ENCODE peak calls at places on chromosomes 2 and 18, in ten cellular contexts. One of them, this sample, is unnamed.

GRCh38 chr2:47460766-47461165 is 57.8 kb downstream of the MSH2 start:
- DNase-seq in OCI-LY7: no peak
- DNase-seq in epithelial cell of proximal tubule: no peak
- DNase-seq in cardiac fibroblast: peak
- DNase-seq in neural progenitor cell: no peak
- DNase-seq in astrocyte: peak
- DNase-seq in IMR-90: peak
- DNase-seq in HepG2: no peak
- DNase-seq in LNCaP clone FGC: no peak
- DNase-seq in fibroblast of mammary gland: no peak
- DNase-seq in this sample: no peak

GRCh38 chr2:216485745-216486144 is 12.9 kb upstream of the RPL37A start:
- DNase-seq in OCI-LY7: no peak
- DNase-seq in epithelial cell of proximal tubule: no peak
- DNase-seq in cardiac fibroblast: no peak
- DNase-seq in neural progenitor cell: no peak
- DNase-seq in astrocyte: no peak
- DNase-seq in IMR-90: no peak
- DNase-seq in HepG2: no peak
- DNase-seq in LNCaP clone FGC: no peak
- DNase-seq in fibroblast of mammary gland: no peak
- DNase-seq in this sample: no peak

GRCh38 chr2:94874277-94874997 is 3.2 kb downstream of the TEKT4 start:
- DNase-seq in OCI-LY7: peak
- DNase-seq in epithelial cell of proximal tubule: no peak
- DNase-seq in cardiac fibroblast: peak
- DNase-seq in neural progenitor cell: no peak
- DNase-seq in astrocyte: no peak
- DNase-seq in IMR-90: peak
- DNase-seq in HepG2: peak
- DNase-seq in LNCaP clone FGC: no peak
- DNase-seq in fibroblast of mammary gland: peak
- DNase-seq in this sample: no peak

GRCh38 chr18:49025767-49026500 is 75.2 kb upstream of the SMAD7 start:
- DNase-seq in OCI-LY7: no peak
- DNase-seq in epithelial cell of proximal tubule: no peak
- DNase-seq in cardiac fibroblast: no peak
- DNase-seq in neural progenitor cell: no peak
- DNase-seq in astrocyte: no peak
- DNase-seq in IMR-90: no peak
- DNase-seq in HepG2: no peak
- DNase-seq in LNCaP clone FGC: no peak
- DNase-seq in fibroblast of mammary gland: no peak
- DNase-seq in this sample: no peak

GRCh38 chr18:13448028-13448795 is 229.7 kb downstream of the LDLRAD4 start:
- DNase-seq in OCI-LY7: no peak
- DNase-seq in epithelial cell of proximal tubule: no peak
- DNase-seq in cardiac fibroblast: no peak
- DNase-seq in neural progenitor cell: no peak
- DNase-seq in astrocyte: no peak
- DNase-seq in IMR-90: no peak
- DNase-seq in HepG2: no peak
- DNase-seq in LNCaP clone FGC: no peak
- DNase-seq in fibroblast of mammary gland: no peak
- DNase-seq in this sample: no peak

GRCh38 chr2:101770672-101771071 is 73.2 kb downstream of the MAP4K4 start:
- DNase-seq in OCI-LY7: peak
- DNase-seq in epithelial cell of proximal tubule: no peak
- DNase-seq in cardiac fibroblast: peak
- DNase-seq in neural progenitor cell: peak
- DNase-seq in astrocyte: peak
- DNase-seq in IMR-90: peak
- DNase-seq in HepG2: peak
- DNase-seq in LNCaP clone FGC: no peak
- DNase-seq in fibroblast of mammary gland: peak
- DNase-seq in this sample: peak

GRCh38 chr2:191009541-191010374 is 4.2 kb downstream of the STAT1 start:
- DNase-seq in OCI-LY7: no peak
- DNase-seq in epithelial cell of proximal tubule: no peak
- DNase-seq in cardiac fibroblast: no peak
- DNase-seq in neural progenitor cell: no peak
- DNase-seq in astrocyte: peak
- DNase-seq in IMR-90: peak
- DNase-seq in HepG2: no peak
- DNase-seq in LNCaP clone FGC: no peak
- DNase-seq in fibroblast of mammary gland: peak
- DNase-seq in this sample: peak

GRCh38 chr2:241941691-241942301 is 72.3 kb downstream of the RTP5 start:
- DNase-seq in OCI-LY7: no peak
- DNase-seq in epithelial cell of proximal tubule: no peak
- DNase-seq in cardiac fibroblast: no peak
- DNase-seq in neural progenitor cell: no peak
- DNase-seq in astrocyte: no peak
- DNase-seq in IMR-90: no peak
- DNase-seq in HepG2: no peak
- DNase-seq in LNCaP clone FGC: no peak
- DNase-seq in fibroblast of mammary gland: no peak
- DNase-seq in this sample: no peak

GRCh38 chr2:197982565-197982964 is 178.2 kb downstream of the PLCL1 start:
- DNase-seq in OCI-LY7: no peak
- DNase-seq in epithelial cell of proximal tubule: no peak
- DNase-seq in cardiac fibroblast: no peak
- DNase-seq in neural progenitor cell: no peak
- DNase-seq in astrocyte: no peak
- DNase-seq in IMR-90: no peak
- DNase-seq in HepG2: no peak
- DNase-seq in LNCaP clone FGC: no peak
- DNase-seq in fibroblast of mammary gland: no peak
- DNase-seq in this sample: no peak

GRCh38 chr2:9738718-9739496 is 104.4 kb upstream of the TAF1B start:
- DNase-seq in OCI-LY7: no peak
- DNase-seq in epithelial cell of proximal tubule: no peak
- DNase-seq in cardiac fibroblast: peak
- DNase-seq in neural progenitor cell: no peak
- DNase-seq in astrocyte: no peak
- DNase-seq in IMR-90: no peak
- DNase-seq in HepG2: no peak
- DNase-seq in LNCaP clone FGC: no peak
- DNase-seq in fibroblast of mammary gland: no peak
- DNase-seq in this sample: no peak

DNA sequence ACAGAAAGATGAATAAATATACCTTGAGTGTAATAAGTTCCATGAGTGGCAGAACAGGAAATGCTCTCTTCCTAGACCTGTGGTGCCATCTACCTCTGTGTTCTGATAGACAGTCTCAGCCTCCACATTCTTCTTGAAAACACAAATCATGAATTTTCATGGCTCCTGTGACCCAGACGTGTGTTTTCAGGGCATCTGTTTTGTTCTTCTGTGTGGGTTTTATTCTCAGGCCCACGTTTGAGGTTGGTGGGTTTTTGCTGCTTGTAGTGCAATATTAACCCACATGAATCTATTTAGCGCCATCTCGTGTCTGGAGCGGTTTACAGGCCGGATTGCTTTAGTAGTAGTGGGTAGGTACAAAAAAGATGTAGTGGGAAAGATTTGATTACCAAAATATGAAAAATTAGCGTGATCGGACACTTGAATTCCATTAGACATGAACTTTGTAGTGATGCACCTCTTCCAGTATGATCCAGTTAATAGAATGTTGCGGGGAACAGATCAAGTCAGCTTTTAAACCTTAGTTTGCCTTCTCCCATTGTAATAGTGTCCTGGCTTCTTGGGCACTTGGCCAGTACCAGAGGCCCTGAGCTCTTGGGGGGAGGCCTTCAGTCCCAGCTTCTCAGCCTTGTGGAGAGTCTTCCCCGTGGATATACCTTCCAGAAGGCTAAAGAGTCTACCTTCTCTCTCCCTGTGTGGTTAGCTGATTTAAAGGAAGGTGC is 256.5 kb downstream of the TPGS2 start:
- DNase-seq in OCI-LY7: peak
- DNase-seq in epithelial cell of proximal tubule: no peak
- DNase-seq in cardiac fibroblast: peak
- DNase-seq in neural progenitor cell: peak
- DNase-seq in astrocyte: peak
- DNase-seq in IMR-90: peak
- DNase-seq in HepG2: peak
- DNase-seq in LNCaP clone FGC: peak
- DNase-seq in fibroblast of mammary gland: peak
- DNase-seq in this sample: peak
- TF ChIP-seq CTCF in OCI-LY7: peak
- TF ChIP-seq CTCF in epithelial cell of proximal tubule: peak
- TF ChIP-seq CTCF in cardiac fibroblast: peak
- TF ChIP-seq CTCF in neural progenitor cell: peak
- TF ChIP-seq CTCF in astrocyte: peak
- TF ChIP-seq CTCF in IMR-90: peak
- TF ChIP-seq CTCF in HepG2: peak
- TF ChIP-seq CTCF in LNCaP clone FGC: peak
- TF ChIP-seq CTCF in fibroblast of mammary gland: peak
- TF ChIP-seq CTCF in this sample: peak

GRCh38 chr2:237623428-237624403 is 3.7 kb upstream of the LRRFIP1 start:
- DNase-seq in OCI-LY7: no peak
- DNase-seq in epithelial cell of proximal tubule: no peak
- DNase-seq in cardiac fibroblast: no peak
- DNase-seq in neural progenitor cell: no peak
- DNase-seq in astrocyte: no peak
- DNase-seq in IMR-90: peak
- DNase-seq in HepG2: no peak
- DNase-seq in LNCaP clone FGC: no peak
- DNase-seq in fibroblast of mammary gland: peak
- DNase-seq in this sample: no peak

GRCh38 chr2:237626813-237627451 is 455 bp upstream of the LRRFIP1 start:
- DNase-seq in OCI-LY7: no peak
- DNase-seq in epithelial cell of proximal tubule: no peak
- DNase-seq in cardiac fibroblast: no peak
- DNase-seq in neural progenitor cell: peak
- DNase-seq in astrocyte: no peak
- DNase-seq in IMR-90: no peak
- DNase-seq in HepG2: no peak
- DNase-seq in LNCaP clone FGC: no peak
- DNase-seq in fibroblast of mammary gland: no peak
- DNase-seq in this sample: no peak

GRCh38 chr2:237625216-237625705 is 2.1 kb upstream of the LRRFIP1 start:
- DNase-seq in OCI-LY7: no peak
- DNase-seq in epithelial cell of proximal tubule: no peak
- DNase-seq in cardiac fibroblast: no peak
- DNase-seq in neural progenitor cell: no peak
- DNase-seq in astrocyte: no peak
- DNase-seq in IMR-90: no peak
- DNase-seq in HepG2: peak
- DNase-seq in LNCaP clone FGC: no peak
- DNase-seq in fibroblast of mammary gland: no peak
- DNase-seq in this sample: no peak

GRCh38 chr2:237625777-237626176 is 1.6 kb upstream of the LRRFIP1 start:
- DNase-seq in OCI-LY7: peak
- DNase-seq in epithelial cell of proximal tubule: no peak
- DNase-seq in cardiac fibroblast: no peak
- DNase-seq in neural progenitor cell: no peak
- DNase-seq in astrocyte: no peak
- DNase-seq in IMR-90: no peak
- DNase-seq in HepG2: no peak
- DNase-seq in LNCaP clone FGC: no peak
- DNase-seq in fibroblast of mammary gland: no peak
- DNase-seq in this sample: no peak

GRCh38 chr2:237624565-237624964 is 2.8 kb upstream of the LRRFIP1 start:
- DNase-seq in OCI-LY7: peak
- DNase-seq in epithelial cell of proximal tubule: no peak
- DNase-seq in cardiac fibroblast: no peak
- DNase-seq in neural progenitor cell: no peak
- DNase-seq in astrocyte: no peak
- DNase-seq in IMR-90: no peak
- DNase-seq in HepG2: no peak
- DNase-seq in LNCaP clone FGC: no peak
- DNase-seq in fibroblast of mammary gland: peak
- DNase-seq in this sample: no peak
- TF ChIP-seq CTCF in OCI-LY7: peak
- TF ChIP-seq CTCF in epithelial cell of proximal tubule: no peak
- TF ChIP-seq CTCF in cardiac fibroblast: no peak
- TF ChIP-seq CTCF in neural progenitor cell: no peak
- TF ChIP-seq CTCF in astrocyte: no peak
- TF ChIP-seq CTCF in IMR-90: no peak
- TF ChIP-seq CTCF in HepG2: peak
- TF ChIP-seq CTCF in LNCaP clone FGC: no peak
- TF ChIP-seq CTCF in fibroblast of mammary gland: peak
- TF ChIP-seq CTCF in this sample: no peak

GRCh38 chr18:77539860-77540259 is 290.2 kb downstream of the GALR1 start:
- DNase-seq in OCI-LY7: no peak
- DNase-seq in epithelial cell of proximal tubule: no peak
- DNase-seq in cardiac fibroblast: no peak
- DNase-seq in neural progenitor cell: no peak
- DNase-seq in astrocyte: no peak
- DNase-seq in IMR-90: no peak
- DNase-seq in HepG2: no peak
- DNase-seq in LNCaP clone FGC: no peak
- DNase-seq in fibroblast of mammary gland: no peak
- DNase-seq in this sample: no peak

GRCh38 chr18:77547757-77548156 is 298.1 kb downstream of the GALR1 start:
- DNase-seq in OCI-LY7: no peak
- DNase-seq in epithelial cell of proximal tubule: no peak
- DNase-seq in cardiac fibroblast: no peak
- DNase-seq in neural progenitor cell: no peak
- DNase-seq in astrocyte: no peak
- DNase-seq in IMR-90: no peak
- DNase-seq in HepG2: no peak
- DNase-seq in LNCaP clone FGC: no peak
- DNase-seq in fibroblast of mammary gland: no peak
- DNase-seq in this sample: no peak

GRCh38 chr18:77548790-77549420 is 299.3 kb downstream of the GALR1 start:
- DNase-seq in OCI-LY7: no peak
- DNase-seq in epithelial cell of proximal tubule: no peak
- DNase-seq in cardiac fibroblast: no peak
- DNase-seq in neural progenitor cell: no peak
- DNase-seq in astrocyte: no peak
- DNase-seq in IMR-90: no peak
- DNase-seq in HepG2: no peak
- DNase-seq in LNCaP clone FGC: no peak
- DNase-seq in fibroblast of mammary gland: no peak
- DNase-seq in this sample: no peak

GRCh38 chr18:77550625-77551024 is 301.0 kb downstream of the GALR1 start:
- DNase-seq in OCI-LY7: no peak
- DNase-seq in epithelial cell of proximal tubule: no peak
- DNase-seq in cardiac fibroblast: no peak
- DNase-seq in neural progenitor cell: no peak
- DNase-seq in astrocyte: no peak
- DNase-seq in IMR-90: no peak
- DNase-seq in HepG2: no peak
- DNase-seq in LNCaP clone FGC: no peak
- DNase-seq in fibroblast of mammary gland: no peak
- DNase-seq in this sample: no peak

GRCh38 chr18:77544792-77545191 is 295.1 kb downstream of the GALR1 start:
- DNase-seq in OCI-LY7: no peak
- DNase-seq in epithelial cell of proximal tubule: no peak
- DNase-seq in cardiac fibroblast: no peak
- DNase-seq in neural progenitor cell: no peak
- DNase-seq in astrocyte: no peak
- DNase-seq in IMR-90: no peak
- DNase-seq in HepG2: no peak
- DNase-seq in LNCaP clone FGC: no peak
- DNase-seq in fibroblast of mammary gland: no peak
- DNase-seq in this sample: no peak
- TF ChIP-seq CTCF in OCI-LY7: no peak
- TF ChIP-seq CTCF in epithelial cell of proximal tubule: no peak
- TF ChIP-seq CTCF in cardiac fibroblast: no peak
- TF ChIP-seq CTCF in neural progenitor cell: no peak
- TF ChIP-seq CTCF in astrocyte: no peak
- TF ChIP-seq CTCF in IMR-90: no peak
- TF ChIP-seq CTCF in HepG2: no peak
- TF ChIP-seq CTCF in LNCaP clone FGC: no peak
- TF ChIP-seq CTCF in fibroblast of mammary gland: no peak
- TF ChIP-seq CTCF in this sample: no peak

GRCh38 chr2:133959066-133959465 is 294.8 kb upstream of the MGAT5 start:
- DNase-seq in OCI-LY7: no peak
- DNase-seq in epithelial cell of proximal tubule: no peak
- DNase-seq in cardiac fibroblast: no peak
- DNase-seq in neural progenitor cell: no peak
- DNase-seq in astrocyte: no peak
- DNase-seq in IMR-90: no peak
- DNase-seq in HepG2: no peak
- DNase-seq in LNCaP clone FGC: no peak
- DNase-seq in fibroblast of mammary gland: no peak
- DNase-seq in this sample: no peak
- TF ChIP-seq CTCF in OCI-LY7: no peak
- TF ChIP-seq CTCF in epithelial cell of proximal tubule: peak
- TF ChIP-seq CTCF in cardiac fibroblast: no peak
- TF ChIP-seq CTCF in neural progenitor cell: no peak
- TF ChIP-seq CTCF in astrocyte: no peak
- TF ChIP-seq CTCF in IMR-90: no peak
- TF ChIP-seq CTCF in HepG2: no peak
- TF ChIP-seq CTCF in LNCaP clone FGC: no peak
- TF ChIP-seq CTCF in fibroblast of mammary gland: no peak
- TF ChIP-seq CTCF in this sample: no peak

This sample was measured in HFFc6.